ENCODE peak calls at places on chromosome 5, in five cellular contexts. Q is ELF-1; V is CD4-positive, CD25-positive, alpha-beta regulatory T cell; E is B cell; S is activated T-cell treated with anti-CD3 and anti-CD28 coated beads, Interleukin-2, amount 50 U/mL, for 72 hours. U is an unnamed sample.

GRCh38 chr5:135551593-135552447 is 16.1 kb upstream of the NEUROG1 start:
- DNase-seq in Q (peak; percentile 82), V (no peak), E (peak; percentile 45), S (peak; percentile 71), U (no peak)

GRCh38 chr5:10521466-10522223 is 42.2 kb upstream of the ANKRD33B start:
- DNase-seq in Q (peak; percentile 39), V (no peak), E (no peak), S (no peak), U (no peak)

GRCh38 chr5:34833991-34834793 is 4.8 kb upstream of the TTC23L start:
- DNase-seq in Q (no peak), V (no peak), E (no peak), S (no peak), U (no peak)

GRCh38 chr5:64505769-64506566 is at the start of gene RGS7BP:
- DNase-seq in Q (peak; percentile 81), V (no peak), E (no peak), S (no peak), U (peak; percentile 77)

GRCh38 chr5:88602584-88602983 is 280.4 kb downstream of the MEF2C start:
- DNase-seq in Q (peak; percentile 17), V (no peak), E (peak; percentile 2), S (peak; percentile 18), U (no peak)

GRCh38 chr5:32942225-32942989 is 231.3 kb downstream of the NPR3 start:
- DNase-seq in Q (peak; percentile 34), V (no peak), E (peak; percentile 12), S (peak; percentile 16), U (no peak)

GRCh38 chr5:10812218-10812617 is 51.2 kb upstream of the DAP start:
- DNase-seq in Q (no peak), V (no peak), E (no peak), S (no peak), U (no peak)

GRCh38 chr5:174428895-174429294 is 295.5 kb upstream of the MSX2 start:
- DNase-seq in Q (no peak), V (no peak), E (no peak), S (no peak), U (no peak)

GRCh38 chr5:66307647-66308257 is 163.7 kb downstream of the SREK1 start:
- DNase-seq in Q (peak; percentile 14), V (no peak), E (peak; percentile 67), S (peak; percentile 21), U (no peak)

GRCh38 chr5:175805256-175806011 is 65.9 kb upstream of the CPLX2 start:
- DNase-seq in Q (no peak), V (no peak), E (no peak), S (no peak), U (peak; percentile 36)

GRCh38 chr5:126594676-126595485 is at the start of gene ALDH7A1:
- DNase-seq in Q (peak; percentile 97), V (peak; percentile 6), E (peak; percentile 55), S (peak; percentile 32), U (peak; percentile 87)

U was measured in spleen.